ENCODE peak calls at places on chromosomes 13 and 19, in four cellular contexts. I is choroid plexus epithelial cell, M is kidney, K is fibroblast of lung. J is an unnamed sample.
A peak's percentile ranks its signal among the peaks of the same experiment; 100 is the strongest.

GRCh38 chr13:77437267-77437666 is 98.2 kb upstream of the SCEL start:
- DNase-seq in M (no peak), K (no peak), I (no peak), J (no peak)

GRCh38 chr13:90565985-90566713 is 781.3 kb upstream of the MIR17HG start:
- DNase-seq in M (no peak), I (no peak), K (no peak), J (no peak)

GRCh38 chr13:87234981-87235380 is 436.2 kb upstream of the SLITRK5 start:
- DNase-seq in I (peak; percentile 96), K (peak; percentile 95), M (no peak), J (peak; percentile 94)

GRCh38 chr13:111899714-111900389 is 167.1 kb upstream of the SOX1 start:
- DNase-seq in K (no peak), I (no peak), M (no peak), J (no peak)

GRCh38 chr19:13554506-13555235 is 48.4 kb upstream of the CACNA1A start:
- DNase-seq in M (no peak), K (peak; percentile 8), I (no peak), J (no peak)

GRCh38 chr19:6588508-6589345 is 2.2 kb downstream of the CD70 start:
- DNase-seq in K (no peak), M (no peak), I (no peak), J (no peak)

GRCh38 chr13:30551194-30551593 is 66.5 kb upstream of the USPL1 start:
- DNase-seq in K (no peak), I (peak; percentile 66), M (no peak), J (peak; percentile 18)

GRCh38 chr19:31318790-31319189 is 30.4 kb downstream of the TSHZ3 start:
- DNase-seq in I (no peak), K (no peak), M (no peak), J (no peak)

GRCh38 chr13:51619614-51620013 is 35.4 kb downstream of the WDFY2 start:
- DNase-seq in M (no peak), I (peak; percentile 54), K (peak; percentile 84), J (peak; percentile 73)

GRCh38 chr19:10001899-10002298 is 8.4 kb downstream of the COL5A3 start:
- DNase-seq in M (no peak), I (peak; percentile 14), K (no peak), J (no peak)

GRCh38 chr19:44813331-44814131 is 4.6 kb downstream of the BCAM start:
- DNase-seq in I (no peak), K (no peak), M (peak; percentile 83), J (no peak)

GRCh38 chr13:97228850-97229521 is 6.9 kb downstream of the MBNL2 start:
- DNase-seq in K (peak; percentile 86), M (no peak), I (no peak), J (no peak)

GRCh38 chr19:11227201-11227886 is 12.1 kb upstream of the ANGPTL8 start:
- DNase-seq in K (no peak), I (peak; percentile 13), M (no peak), J (no peak)

GRCh38 chr19:20167020-20167644 is at the start of gene ZNF486:
- DNase-seq in K (peak; percentile 93), M (peak; percentile 98), I (peak; percentile 98), J (peak; percentile 94)

GRCh38 chr19:48450441-48450840 is 4.7 kb downstream of the GRWD1 start:
- DNase-seq in I (no peak), M (no peak), K (no peak), J (no peak)

GRCh38 chr13:93847162-93847561 is 620.6 kb downstream of the GPC6 start:
- DNase-seq in K (peak; percentile 88), I (peak; percentile 83), M (no peak), J (peak; percentile 80)

GRCh38 chr13:105991622-105992254 is 543.7 kb downstream of the EFNB2 start:
- DNase-seq in K (peak; percentile 77), I (peak; percentile 82), M (no peak), J (peak; percentile 78)

GRCh38 chr13:34011552-34012085 is 193.7 kb downstream of the RFC3 start:
- DNase-seq in M (no peak), K (no peak), I (no peak), J (peak; percentile 21)

GRCh38 chr19:14530005-14530348 is 583 bp downstream of the TECR start:
- DNase-seq in I (no peak), M (peak; percentile 90), K (no peak), J (no peak)

GRCh38 chr19:16496613-16496983 is 404 bp downstream of the C19orf44 start:
- DNase-seq in K (peak; percentile 67), M (no peak), I (peak; percentile 47), J (peak; percentile 48)

GRCh38 chr13:91058919-91059318 is 288.6 kb upstream of the MIR17HG start:
- DNase-seq in M (no peak), I (no peak), K (no peak), J (no peak)

GRCh38 chr13:51811046-51811445 is 7.1 kb upstream of the DHRS12 start:
- DNase-seq in M (no peak), I (no peak), K (no peak), J (no peak)

GRCh38 chr13:36814465-36814864 is 4.6 kb upstream of the RFXAP start:
- DNase-seq in K (no peak), I (peak; percentile 40), M (no peak), J (no peak)

GRCh38 chr19:51531349-51532315 is at the start of gene SIGLEC6:
- DNase-seq in K (no peak), I (no peak), M (peak; percentile 78), J (no peak)

GRCh38 chr19:47699360-47699917 is 13.8 kb upstream of the EHD2 start:
- DNase-seq in I (peak; percentile 56), M (no peak), K (no peak), J (no peak)

GRCh38 chr13:71786815-71787214 is 80.2 kb downstream of the DACH1 start:
- DNase-seq in K (no peak), I (no peak), M (no peak), J (no peak)

GRCh38 chr13:71787461-71787860 is 79.5 kb downstream of the DACH1 start:
- DNase-seq in M (no peak), I (no peak), K (no peak), J (no peak)

GRCh38 chr13:71785361-71785760 is 81.6 kb downstream of the DACH1 start:
- DNase-seq in K (no peak), M (no peak), I (no peak), J (no peak)

GRCh38 chr13:71789952-71790351 is 77.1 kb downstream of the DACH1 start:
- DNase-seq in K (no peak), I (peak; percentile 34), M (no peak), J (peak; percentile 9)
- H3K4me3 ChIP-seq in K (no peak overlapping the region), I (no peak overlapping the region), M (no peak overlapping the region), J (no peak overlapping the region)

GRCh38 chr19:40357655-40358054 is 9.2 kb downstream of the PLD3 start:
- DNase-seq in K (no peak), M (no peak), I (no peak), J (no peak)
- TF ChIP-seq CTCF in K (no peak), M (no peak), I (no peak), J (no peak)

GRCh38 chr13:44433863-44434262 is 60.2 kb downstream of the SERP2 start:
- DNase-seq in I (no peak), M (no peak), K (no peak), J (no peak)
- H3K4me3 ChIP-seq in I (peak overlapping the region; percentile 57), M (peak overlapping the region; percentile 88), K (peak overlapping the region; percentile 55), J (peak overlapping the region; percentile 90)

DNA sequence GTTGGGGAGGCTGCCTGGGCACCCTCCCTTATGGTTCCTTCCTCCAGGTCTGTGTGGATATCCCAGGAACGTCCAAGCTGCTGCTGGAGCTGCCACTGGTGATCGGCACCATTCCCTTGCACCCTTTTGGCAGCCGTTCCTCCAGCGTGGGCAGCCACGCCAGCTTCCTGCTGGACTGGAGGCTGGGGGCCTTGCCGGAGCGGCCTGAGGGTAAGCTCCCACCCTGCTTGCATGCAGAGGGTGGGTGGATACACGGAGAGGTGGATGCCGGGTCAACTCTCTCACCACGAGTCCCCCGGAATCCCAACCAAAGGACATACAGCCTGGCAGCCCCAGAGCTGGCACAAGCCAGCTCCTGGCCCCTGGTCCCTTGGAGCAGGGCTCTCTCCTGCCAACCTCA is 2.2 kb downstream of the ARRDC2 start:
- DNase-seq in M (no peak), K (no peak), I (no peak), J (no peak)
- TF ChIP-seq CTCF in M (no peak), K (no peak), I (no peak), J (no peak)

DNA sequence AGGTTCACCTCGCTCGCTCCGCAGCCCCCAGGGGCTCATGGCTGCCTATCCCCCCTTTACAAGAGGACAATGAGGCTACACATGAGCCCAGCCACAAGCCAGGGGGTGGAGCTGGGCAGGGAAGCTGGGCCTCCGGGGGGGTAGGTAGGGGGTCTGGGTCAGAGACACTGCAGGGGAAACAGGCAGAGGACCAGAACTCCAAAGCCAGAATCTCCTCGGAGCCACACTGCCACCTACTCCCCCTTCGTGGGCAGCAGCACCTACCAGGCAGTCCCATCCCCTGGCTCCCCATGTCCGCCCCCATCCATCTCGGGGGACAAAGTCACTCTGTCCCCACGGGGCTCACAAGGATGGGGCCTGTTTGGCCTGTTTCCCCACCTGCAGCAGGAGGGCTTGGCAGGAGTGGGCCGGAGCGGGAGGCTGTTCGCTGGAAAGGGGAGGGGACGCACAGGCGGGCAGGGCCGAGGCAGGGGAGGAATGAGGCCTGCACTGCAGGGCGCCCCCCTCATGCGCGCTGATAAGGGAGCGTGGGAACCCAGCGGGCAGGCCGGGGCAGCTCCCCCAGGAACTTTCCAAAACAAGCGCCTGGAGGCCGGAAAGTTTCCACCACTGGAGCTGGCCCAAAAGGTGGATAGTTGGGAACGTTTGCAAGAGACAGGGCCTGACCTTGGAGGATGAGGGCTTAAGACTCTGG is 545 bp upstream of the ISYNA1 start:
- DNase-seq in K (no peak), M (peak; percentile 90), I (peak; percentile 82), J (peak; percentile 37)
- H3K4me3 ChIP-seq in K (no peak overlapping the region), M (no peak overlapping the region), I (peak overlapping the region; percentile 81), J (peak overlapping the region; percentile 28)

DNA sequence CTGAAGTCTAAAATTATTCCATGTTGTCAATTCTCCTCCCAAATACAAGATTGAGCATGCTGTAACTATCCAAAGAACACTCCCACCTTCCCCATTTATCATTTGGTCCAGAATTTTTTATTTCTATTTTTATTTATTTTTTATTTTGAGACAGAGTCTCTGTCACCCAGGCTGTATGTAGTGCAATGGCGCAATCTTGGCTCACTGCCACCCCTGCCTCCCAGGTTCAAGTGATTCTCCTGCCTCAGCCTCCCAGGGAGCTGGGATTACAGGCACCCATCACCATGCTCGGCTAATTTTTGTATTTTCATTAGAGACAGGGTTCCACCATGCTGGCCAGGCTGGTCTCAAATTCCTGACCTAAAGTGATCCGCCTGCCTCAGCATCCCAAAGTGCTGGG is 306.8 kb downstream of the KLF12 start:
- DNase-seq in K (no peak), I (no peak), M (no peak), J (no peak)
- TF ChIP-seq CTCF in K (no peak), I (no peak), M (no peak), J (no peak)

GRCh38 chr13:98752111-98752941 is at the start of gene SLC15A1:
- DNase-seq in K (no peak), I (no peak), M (no peak), J (no peak)
- H3K4me3 ChIP-seq in K (no peak within 1 kb of the TSS), I (peak within 1 kb of the TSS; percentile 25), M (peak within 1 kb of the TSS; percentile 45), J (peak within 1 kb of the TSS; percentile 10)

J was measured in astrocyte of the spinal cord.